ENCODE peak calls at places on chromosomes 3 and 15, in seven cellular contexts. H is effector CD4-positive, alpha-beta T cell; A is CD4-positive, CD25-positive, alpha-beta regulatory T cell; O is cardiac muscle cell; Q is neural crest cell; P is Caki2; W is naive thymus-derived CD4-positive, alpha-beta T cell. Z is an unnamed sample.

GRCh38 chr3:49378249-49378899 is 20.2 kb upstream of the GPX1 start:
- DNase-seq in O (peak; percentile 88), Q (no peak), W (no peak), H (no peak), P (no peak), A (no peak), Z (no peak)

GRCh38 chr15:92268900-92269299 is 124.8 kb upstream of the ST8SIA2 start:
- DNase-seq in W (no peak), H (no peak), O (no peak), Q (no peak), A (no peak), P (no peak), Z (no peak)

GRCh38 chr15:77311618-77312398 is 108.1 kb downstream of the PEAK1 start:
- DNase-seq in Q (no peak), A (no peak), H (no peak), W (no peak), O (no peak), P (no peak), Z (no peak)

GRCh38 chr3:190486201-190486865 is 27.6 kb upstream of the IL1RAP start:
- DNase-seq in P (no peak), Q (no peak), W (no peak), H (no peak), O (peak; percentile 7), A (no peak), Z (no peak)

GRCh38 chr3:108241146-108241545 is 18.9 kb upstream of the IFT57 start:
- DNase-seq in O (no peak), P (no peak), A (no peak), W (no peak), H (no peak), Q (no peak), Z (no peak)

GRCh38 chr3:194140520-194141414 is 4.8 kb downstream of the HES1 start:
- DNase-seq in P (peak; percentile 55), A (no peak), Q (peak; percentile 54), H (no peak), O (peak; percentile 73), W (no peak), Z (no peak)

GRCh38 chr3:159764211-159765024 is 224.2 kb upstream of the IL12A start:
- DNase-seq in A (no peak), Q (peak; percentile 44), H (no peak), O (peak; percentile 78), P (peak; percentile 98), W (no peak), Z (no peak)

GRCh38 chr3:139364549-139364948 is 20.7 kb downstream of the MRPS22 start:
- DNase-seq in A (no peak), H (no peak), W (no peak), O (no peak), Q (no peak), P (no peak), Z (no peak)

GRCh38 chr15:84671211-84671610 is 13.2 kb upstream of the NMB start:
- DNase-seq in H (no peak), A (no peak), O (peak; percentile 89), P (no peak), Q (no peak), W (no peak), Z (no peak)

GRCh38 chr3:50658831-50659230 is 15.9 kb upstream of the DOCK3 start:
- DNase-seq in O (no peak), W (no peak), H (no peak), A (no peak), P (no peak), Q (no peak), Z (no peak)

GRCh38 chr3:50639055-50639494 is 22.1 kb downstream of the MAPKAPK3 start:
- DNase-seq in H (no peak), P (peak; percentile 66), Q (no peak), W (no peak), A (no peak), O (peak; percentile 35), Z (no peak)

GRCh38 chr3:113947372-113948014 is at the start of gene ZDHHC23:
- DNase-seq in H (peak; percentile 59), Q (peak; percentile 22), O (peak; percentile 62), P (peak; percentile 75), A (peak; percentile 70), W (peak; percentile 55), Z (peak; percentile 58)

GRCh38 chr3:133476971-133477375 is 77.1 kb downstream of the BFSP2 start:
- DNase-seq in H (no peak), P (no peak), A (no peak), W (no peak), O (no peak), Q (no peak), Z (no peak)

GRCh38 chr3:30500666-30501399 is 105.6 kb upstream of the TGFBR2 start:
- DNase-seq in W (no peak), A (no peak), P (no peak), Q (no peak), H (no peak), O (no peak), Z (no peak)

GRCh38 chr3:87088366-87088983 is 97.5 kb upstream of the VGLL3 start:
- DNase-seq in A (no peak), W (no peak), O (peak; percentile 26), H (no peak), Q (no peak), P (no peak), Z (no peak)

GRCh38 chr3:73716418-73716817 is 91.7 kb upstream of the PDZRN3 start:
- DNase-seq in H (no peak), Q (no peak), A (no peak), W (no peak), P (peak; percentile 32), O (peak; percentile 20), Z (no peak)

GRCh38 chr15:51641490-51642135 is 19.0 kb upstream of the DMXL2 start:
- DNase-seq in A (no peak), Q (no peak), O (no peak), P (no peak), W (no peak), H (no peak), Z (no peak)

Z was measured in CD8-positive, alpha-beta T cell.